ENCODE peak calls at places on chromosome 1, in four cellular contexts. One of them, this sample, is unnamed.

GRCh38 chr1:97090725-97091124 is 369.1 kb downstream of the PTBP2 start:
- DNase-seq in Kasumi-1: no peak
- DNase-seq in stimulated activated effector memory CD8-positive, alpha-beta T cell treated with anti-CD3 and anti-CD28 coated beads, Interleukin-12 subunit alpha, Interleukin-12 subunit beta, amount 100 ng/mL, for 72 hours: no peak
- DNase-seq in lower leg skin: no peak
- DNase-seq in this sample: no peak

GRCh38 chr1:54471588-54471987 is 65.4 kb upstream of the SSBP3 start:
- DNase-seq in Kasumi-1: no peak
- DNase-seq in stimulated activated effector memory CD8-positive, alpha-beta T cell treated with anti-CD3 and anti-CD28 coated beads, Interleukin-12 subunit alpha, Interleukin-12 subunit beta, amount 100 ng/mL, for 72 hours: no peak
- DNase-seq in lower leg skin: no peak
- DNase-seq in this sample: no peak

GRCh38 chr1:206728588-206728987 is 42.0 kb upstream of the IL19 start:
- DNase-seq in Kasumi-1: no peak
- DNase-seq in stimulated activated effector memory CD8-positive, alpha-beta T cell treated with anti-CD3 and anti-CD28 coated beads, Interleukin-12 subunit alpha, Interleukin-12 subunit beta, amount 100 ng/mL, for 72 hours: no peak
- DNase-seq in lower leg skin: no peak
- DNase-seq in this sample: no peak

GRCh38 chr1:36754366-36754765 is 271.7 kb upstream of the CSF3R start:
- DNase-seq in Kasumi-1: no peak
- DNase-seq in stimulated activated effector memory CD8-positive, alpha-beta T cell treated with anti-CD3 and anti-CD28 coated beads, Interleukin-12 subunit alpha, Interleukin-12 subunit beta, amount 100 ng/mL, for 72 hours: no peak
- DNase-seq in lower leg skin: peak; percentile 69
- DNase-seq in this sample: no peak

GRCh38 chr1:54683453-54683852 is 32.2 kb upstream of the TTC4 start:
- DNase-seq in Kasumi-1: no peak
- DNase-seq in stimulated activated effector memory CD8-positive, alpha-beta T cell treated with anti-CD3 and anti-CD28 coated beads, Interleukin-12 subunit alpha, Interleukin-12 subunit beta, amount 100 ng/mL, for 72 hours: no peak
- DNase-seq in lower leg skin: no peak
- DNase-seq in this sample: no peak

GRCh38 chr1:156320560-156320959 is 17.5 kb downstream of the CCT3 start:
- DNase-seq in Kasumi-1: no peak
- DNase-seq in stimulated activated effector memory CD8-positive, alpha-beta T cell treated with anti-CD3 and anti-CD28 coated beads, Interleukin-12 subunit alpha, Interleukin-12 subunit beta, amount 100 ng/mL, for 72 hours: no peak
- DNase-seq in lower leg skin: no peak
- DNase-seq in this sample: no peak

GRCh38 chr1:11337536-11338350 is 64.7 kb downstream of the UBIAD1 start:
- DNase-seq in Kasumi-1: peak; percentile 71
- DNase-seq in stimulated activated effector memory CD8-positive, alpha-beta T cell treated with anti-CD3 and anti-CD28 coated beads, Interleukin-12 subunit alpha, Interleukin-12 subunit beta, amount 100 ng/mL, for 72 hours: peak; percentile 81
- DNase-seq in lower leg skin: no peak
- DNase-seq in this sample: peak; percentile 47

GRCh38 chr1:157490337-157491165 is 61.8 kb downstream of the FCRL5 start:
- DNase-seq in Kasumi-1: peak; percentile 31
- DNase-seq in stimulated activated effector memory CD8-positive, alpha-beta T cell treated with anti-CD3 and anti-CD28 coated beads, Interleukin-12 subunit alpha, Interleukin-12 subunit beta, amount 100 ng/mL, for 72 hours: peak; percentile 82
- DNase-seq in lower leg skin: peak; percentile 92
- DNase-seq in this sample: peak; percentile 68

GRCh38 chr1:10693152-10693496 is 103.3 kb downstream of the CASZ1 start:
- DNase-seq in Kasumi-1: no peak
- DNase-seq in stimulated activated effector memory CD8-positive, alpha-beta T cell treated with anti-CD3 and anti-CD28 coated beads, Interleukin-12 subunit alpha, Interleukin-12 subunit beta, amount 100 ng/mL, for 72 hours: no peak
- DNase-seq in lower leg skin: no peak
- DNase-seq in this sample: no peak

GRCh38 chr1:215192306-215192705 is 109.8 kb downstream of the KCNK2 start:
- DNase-seq in Kasumi-1: no peak
- DNase-seq in stimulated activated effector memory CD8-positive, alpha-beta T cell treated with anti-CD3 and anti-CD28 coated beads, Interleukin-12 subunit alpha, Interleukin-12 subunit beta, amount 100 ng/mL, for 72 hours: no peak
- DNase-seq in lower leg skin: no peak
- DNase-seq in this sample: no peak

GRCh38 chr1:20343149-20343936 is 52.7 kb downstream of the VWA5B1 start:
- DNase-seq in Kasumi-1: no peak
- DNase-seq in stimulated activated effector memory CD8-positive, alpha-beta T cell treated with anti-CD3 and anti-CD28 coated beads, Interleukin-12 subunit alpha, Interleukin-12 subunit beta, amount 100 ng/mL, for 72 hours: no peak
- DNase-seq in lower leg skin: no peak
- DNase-seq in this sample: no peak

This sample was measured in lung microvascular endothelial cell.